ENCODE peak calls at places on chromosomes 7 and 10, in five cellular contexts. One of them, this sample, is unnamed.

GRCh38 chr7:44432381-44432977 is 58.0 kb downstream of the NUDCD3 start:
- DNase-seq in K562: no peak
- DNase-seq in PC-3: no peak
- DNase-seq in MM.1S: no peak
- DNase-seq in neural progenitor cell: no peak
- DNase-seq in this sample: no peak

GRCh38 chr7:126485791-126486190 is 767.0 kb downstream of the GRM8 start:
- DNase-seq in MM.1S: no peak
- DNase-seq in PC-3: no peak
- DNase-seq in neural progenitor cell: no peak
- DNase-seq in K562: no peak
- DNase-seq in this sample: no peak

GRCh38 chr7:133059263-133059662 is 22.6 kb downstream of the CHCHD3 start:
- DNase-seq in K562: no peak
- DNase-seq in PC-3: no peak
- DNase-seq in neural progenitor cell: no peak
- DNase-seq in MM.1S: no peak
- DNase-seq in this sample: no peak

GRCh38 chr10:22816298-22816653 is 101.9 kb upstream of the PIP4K2A start:
- DNase-seq in PC-3: peak; percentile 92
- DNase-seq in neural progenitor cell: no peak
- DNase-seq in K562: peak; percentile 31
- DNase-seq in MM.1S: no peak
- DNase-seq in this sample: peak; percentile 80

GRCh38 chr7:81161459-81162075 is 242.7 kb upstream of the SEMA3C start:
- DNase-seq in K562: peak; percentile 58
- DNase-seq in PC-3: peak; percentile 90
- DNase-seq in neural progenitor cell: no peak
- DNase-seq in MM.1S: no peak
- DNase-seq in this sample: peak; percentile 95

GRCh38 chr10:271201-271600 is 135.9 kb downstream of the ZMYND11 start:
- DNase-seq in MM.1S: no peak
- DNase-seq in K562: no peak
- DNase-seq in PC-3: no peak
- DNase-seq in neural progenitor cell: no peak
- DNase-seq in this sample: no peak

GRCh38 chr7:26348234-26348851 is 56.7 kb downstream of the SNX10 start:
- DNase-seq in K562: no peak
- DNase-seq in neural progenitor cell: no peak
- DNase-seq in PC-3: no peak
- DNase-seq in MM.1S: no peak
- DNase-seq in this sample: no peak

GRCh38 chr10:47246409-47247189 is 53.4 kb upstream of the GDF10 start:
- DNase-seq in MM.1S: no peak
- DNase-seq in neural progenitor cell: no peak
- DNase-seq in K562: no peak
- DNase-seq in PC-3: no peak
- DNase-seq in this sample: no peak

GRCh38 chr10:97168645-97169044 is 17.1 kb downstream of the SLIT1 start:
- DNase-seq in PC-3: no peak
- DNase-seq in K562: no peak
- DNase-seq in neural progenitor cell: no peak
- DNase-seq in MM.1S: no peak
- DNase-seq in this sample: no peak

GRCh38 chr7:135023622-135024021 is 37.3 kb downstream of the AGBL3 start:
- DNase-seq in neural progenitor cell: no peak
- DNase-seq in MM.1S: no peak
- DNase-seq in K562: no peak
- DNase-seq in PC-3: no peak
- DNase-seq in this sample: no peak

GRCh38 chr7:123682690-123683089 is 27.0 kb downstream of the LMOD2 start:
- DNase-seq in MM.1S: peak; percentile 65
- DNase-seq in neural progenitor cell: peak; percentile 59
- DNase-seq in K562: peak; percentile 39
- DNase-seq in PC-3: peak; percentile 78
- DNase-seq in this sample: peak; percentile 32

GRCh38 chr7:66362136-66362535 is 157.0 kb downstream of the TPST1 start:
- DNase-seq in PC-3: no peak
- DNase-seq in K562: no peak
- DNase-seq in MM.1S: no peak
- DNase-seq in neural progenitor cell: no peak
- DNase-seq in this sample: no peak

GRCh38 chr7:150531704-150532103 is 17.0 kb downstream of the GIMAP7 start:
- DNase-seq in MM.1S: no peak
- DNase-seq in K562: no peak
- DNase-seq in neural progenitor cell: no peak
- DNase-seq in PC-3: no peak
- DNase-seq in this sample: no peak

GRCh38 chr10:132395704-132396494 is 1.1 kb upstream of the PWWP2B start:
- DNase-seq in PC-3: no peak
- DNase-seq in neural progenitor cell: peak; percentile 81
- DNase-seq in MM.1S: no peak
- DNase-seq in K562: peak; percentile 37
- DNase-seq in this sample: no peak

GRCh38 chr10:125102821-125103220 is 57.5 kb downstream of the CTBP2 start:
- DNase-seq in K562: no peak
- DNase-seq in MM.1S: no peak
- DNase-seq in PC-3: no peak
- DNase-seq in neural progenitor cell: no peak
- DNase-seq in this sample: no peak

GRCh38 chr10:71074176-71074755 is 138.1 kb upstream of the UNC5B start:
- DNase-seq in K562: peak; percentile 74
- DNase-seq in PC-3: peak; percentile 86
- DNase-seq in neural progenitor cell: no peak
- DNase-seq in MM.1S: no peak
- DNase-seq in this sample: peak; percentile 94

GRCh38 chr7:94650137-94650536 is 5.8 kb downstream of the SGCE start:
- DNase-seq in PC-3: no peak
- DNase-seq in neural progenitor cell: peak; percentile 38
- DNase-seq in K562: no peak
- DNase-seq in MM.1S: no peak
- DNase-seq in this sample: peak; percentile 35

GRCh38 chr7:151424799-151425198 is 15.0 kb upstream of the WDR86 start:
- DNase-seq in PC-3: no peak
- DNase-seq in neural progenitor cell: no peak
- DNase-seq in K562: no peak
- DNase-seq in MM.1S: no peak
- DNase-seq in this sample: no peak

GRCh38 chr7:130385600-130386066 is 5.3 kb downstream of the CPA1 start:
- DNase-seq in K562: no peak
- DNase-seq in MM.1S: no peak
- DNase-seq in neural progenitor cell: no peak
- DNase-seq in PC-3: no peak
- DNase-seq in this sample: no peak

GRCh38 chr7:50467817-50468610 is 17.9 kb upstream of the FIGNL1 start:
- DNase-seq in PC-3: peak; percentile 84
- DNase-seq in MM.1S: peak; percentile 78
- DNase-seq in K562: peak; percentile 79
- DNase-seq in neural progenitor cell: peak; percentile 87
- DNase-seq in this sample: peak; percentile 50

GRCh38 chr7:140649566-140650205 is 9.1 kb upstream of the DENND2A start:
- DNase-seq in PC-3: peak; percentile 53
- DNase-seq in K562: no peak
- DNase-seq in MM.1S: no peak
- DNase-seq in neural progenitor cell: no peak
- DNase-seq in this sample: peak; percentile 48

GRCh38 chr10:123966896-123967231 is 75.3 kb upstream of the CPXM2 start:
- DNase-seq in neural progenitor cell: no peak
- DNase-seq in MM.1S: no peak
- DNase-seq in PC-3: no peak
- DNase-seq in K562: no peak
- DNase-seq in this sample: no peak

GRCh38 chr7:131109757-131110293 is 217.9 kb upstream of the MKLN1 start:
- DNase-seq in neural progenitor cell: peak; percentile 89
- DNase-seq in PC-3: peak; percentile 77
- DNase-seq in K562: peak; percentile 93
- DNase-seq in MM.1S: peak; percentile 91
- DNase-seq in this sample: peak; percentile 76

GRCh38 chr7:84317536-84317935 is 122.9 kb upstream of the SEMA3A start:
- DNase-seq in PC-3: no peak
- DNase-seq in neural progenitor cell: no peak
- DNase-seq in MM.1S: no peak
- DNase-seq in K562: no peak
- DNase-seq in this sample: no peak

GRCh38 chr10:514137-514671 is 175.3 kb downstream of the DIP2C start:
- DNase-seq in neural progenitor cell: no peak
- DNase-seq in PC-3: no peak
- DNase-seq in MM.1S: no peak
- DNase-seq in K562: no peak
- DNase-seq in this sample: no peak

GRCh38 chr10:24374134-24374915 is 165.4 kb downstream of the KIAA1217 start:
- DNase-seq in MM.1S: no peak
- DNase-seq in neural progenitor cell: no peak
- DNase-seq in K562: no peak
- DNase-seq in PC-3: no peak
- DNase-seq in this sample: peak; percentile 23

GRCh38 chr7:86904949-86905834 is 154.3 kb downstream of the ELAPOR2 start:
- DNase-seq in K562: peak; percentile 20
- DNase-seq in PC-3: peak; percentile 54
- DNase-seq in neural progenitor cell: peak; percentile 42
- DNase-seq in MM.1S: peak; percentile 43
- DNase-seq in this sample: peak; percentile 4

GRCh38 chr7:112420236-112420945 is 29.9 kb upstream of the IFRD1 start:
- DNase-seq in PC-3: peak; percentile 59
- DNase-seq in K562: no peak
- DNase-seq in neural progenitor cell: peak; percentile 64
- DNase-seq in MM.1S: no peak
- DNase-seq in this sample: peak; percentile 53

GRCh38 chr10:91340613-91341362 is 69.4 kb upstream of the HECTD2 start:
- DNase-seq in neural progenitor cell: no peak
- DNase-seq in PC-3: peak; percentile 67
- DNase-seq in K562: no peak
- DNase-seq in MM.1S: no peak
- DNase-seq in this sample: peak; percentile 97

GRCh38 chr7:93890464-93891068 is at the start of gene TFPI2:
- DNase-seq in K562: peak; percentile 12
- DNase-seq in MM.1S: no peak
- DNase-seq in PC-3: peak; percentile 87
- DNase-seq in neural progenitor cell: peak; percentile 63
- DNase-seq in this sample: peak; percentile 93

GRCh38 chr10:919481-919880 is 12.0 kb downstream of the LARP4B start:
- DNase-seq in MM.1S: no peak
- DNase-seq in PC-3: no peak
- DNase-seq in K562: no peak
- DNase-seq in neural progenitor cell: no peak
- DNase-seq in this sample: no peak

GRCh38 chr10:110989016-110989415 is 69.6 kb downstream of the SHOC2 start:
- DNase-seq in neural progenitor cell: no peak
- DNase-seq in PC-3: peak; percentile 8
- DNase-seq in K562: no peak
- DNase-seq in MM.1S: no peak
- DNase-seq in this sample: peak; percentile 82

GRCh38 chr10:110994406-110994805 is 75.0 kb downstream of the SHOC2 start:
- DNase-seq in K562: no peak
- DNase-seq in MM.1S: no peak
- DNase-seq in neural progenitor cell: no peak
- DNase-seq in PC-3: peak; percentile 28
- DNase-seq in this sample: no peak

GRCh38 chr10:110993024-110993693 is 73.8 kb downstream of the SHOC2 start:
- DNase-seq in neural progenitor cell: no peak
- DNase-seq in PC-3: peak; percentile 64
- DNase-seq in K562: no peak
- DNase-seq in MM.1S: peak; percentile 13
- DNase-seq in this sample: peak; percentile 90

GRCh38 chr10:110995301-110995700 is 75.9 kb downstream of the SHOC2 start:
- DNase-seq in MM.1S: no peak
- DNase-seq in K562: no peak
- DNase-seq in neural progenitor cell: no peak
- DNase-seq in PC-3: no peak
- DNase-seq in this sample: no peak

GRCh38 chr10:110992011-110992800 is 72.8 kb downstream of the SHOC2 start:
- DNase-seq in neural progenitor cell: no peak
- DNase-seq in PC-3: peak; percentile 6
- DNase-seq in K562: no peak
- DNase-seq in MM.1S: no peak
- DNase-seq in this sample: peak; percentile 60
- H3K36me3 ChIP-seq in neural progenitor cell: no peaks in the 10 kb centered on the region
- H3K36me3 ChIP-seq in PC-3: no peaks in the 10 kb centered on the region
- H3K36me3 ChIP-seq in K562: peaks cover 4% of the 10 kb centered on the region
- H3K36me3 ChIP-seq in MM.1S: peaks cover 10% of the 10 kb centered on the region
- H3K36me3 ChIP-seq in this sample: no peaks in the 10 kb centered on the region

GRCh38 chr10:34262965-34263364 is 552.1 kb downstream of the PARD3 start:
- DNase-seq in PC-3: peak; percentile 71
- DNase-seq in neural progenitor cell: no peak
- DNase-seq in K562: no peak
- DNase-seq in MM.1S: no peak
- DNase-seq in this sample: no peak
- TF ChIP-seq CTCF in PC-3: peak; percentile 96
- TF ChIP-seq CTCF in neural progenitor cell: no peak
- TF ChIP-seq CTCF in K562: no peak
- TF ChIP-seq CTCF in MM.1S: no peak
- TF ChIP-seq CTCF in this sample: no peak

GRCh38 chr7:70015353-70015752 is 417.1 kb downstream of the AUTS2 start:
- DNase-seq in K562: no peak
- DNase-seq in MM.1S: no peak
- DNase-seq in PC-3: no peak
- DNase-seq in neural progenitor cell: no peak
- DNase-seq in this sample: no peak

GRCh38 chr7:70014472-70015232 is 416.4 kb downstream of the AUTS2 start:
- DNase-seq in K562: no peak
- DNase-seq in neural progenitor cell: no peak
- DNase-seq in PC-3: no peak
- DNase-seq in MM.1S: no peak
- DNase-seq in this sample: no peak

GRCh38 chr7:70017371-70017770 is 419.1 kb downstream of the AUTS2 start:
- DNase-seq in MM.1S: no peak
- DNase-seq in K562: no peak
- DNase-seq in neural progenitor cell: no peak
- DNase-seq in PC-3: no peak
- DNase-seq in this sample: no peak

GRCh38 chr7:70016044-70016770 is 417.9 kb downstream of the AUTS2 start:
- DNase-seq in K562: no peak
- DNase-seq in MM.1S: no peak
- DNase-seq in PC-3: no peak
- DNase-seq in neural progenitor cell: no peak
- DNase-seq in this sample: no peak

DNA sequence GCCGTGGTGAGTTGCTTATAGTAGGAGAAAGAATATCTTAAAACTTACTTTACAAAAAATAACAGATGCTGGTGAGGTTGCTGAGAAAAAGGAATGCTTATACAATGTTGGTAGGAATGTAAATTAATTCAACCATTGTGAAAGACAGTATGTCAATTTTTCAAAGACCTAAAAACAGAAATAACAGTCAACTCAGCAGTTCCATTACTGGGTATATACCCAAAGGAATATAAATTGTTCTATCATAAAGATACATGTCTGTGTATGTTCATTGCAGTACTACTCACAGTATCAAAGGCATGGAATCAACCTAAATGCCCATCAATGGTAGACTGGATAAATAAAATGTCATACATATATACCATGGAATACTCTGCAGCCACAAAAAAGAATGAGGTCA is 420.4 kb downstream of the AUTS2 start:
- DNase-seq in PC-3: no peak
- DNase-seq in neural progenitor cell: no peak
- DNase-seq in K562: no peak
- DNase-seq in MM.1S: no peak
- DNase-seq in this sample: no peak
- TF ChIP-seq EZH2 in PC-3: no peak
- TF ChIP-seq EZH2 in neural progenitor cell: no peak
- TF ChIP-seq EZH2 in K562: no peak
- TF ChIP-seq EZH2 in MM.1S: no peak
- TF ChIP-seq EZH2 in this sample: no peak

GRCh38 chr10:78042058-78042751 is 8.5 kb downstream of the RPS24 start:
- DNase-seq in neural progenitor cell: no peak
- DNase-seq in PC-3: peak; percentile 39
- DNase-seq in MM.1S: no peak
- DNase-seq in K562: no peak
- DNase-seq in this sample: no peak
- H3K36me3 ChIP-seq in neural progenitor cell: peaks cover 22% of the 10 kb centered on the region
- H3K36me3 ChIP-seq in PC-3: peaks cover 56% of the 10 kb centered on the region
- H3K36me3 ChIP-seq in MM.1S: peaks cover 24% of the 10 kb centered on the region
- H3K36me3 ChIP-seq in K562: peaks cover 56% of the 10 kb centered on the region
- H3K36me3 ChIP-seq in this sample: peaks cover 54% of the 10 kb centered on the region

This sample was measured in mammary epithelial cell.